ENCODE peak calls at places on chromosomes 16 and 17, in four cellular contexts. O is left ventricle myocardium inferior, E is A673, N is uterus. U is an unnamed sample. For H3K4me1, the result is how much of the 10 kb centered on the place peaks cover.

GRCh38 chr17:80738020-80738380 is 193.4 kb downstream of the RPTOR start:
- DNase-seq in O (no peak), E (no peak), N (no peak), U (no peak)

GRCh38 chr16:22216191-22216831 is 10.2 kb downstream of the EEF2K start:
- DNase-seq in O (no peak), E (no peak), N (no peak), U (no peak)

GRCh38 chr17:39632153-39632941 is 4.6 kb upstream of the STARD3 start:
- DNase-seq in O (no peak), E (no peak), N (no peak), U (no peak)

GRCh38 chr16:86403541-86404163 is 106.7 kb upstream of the FOXF1 start:
- DNase-seq in O (no peak), E (no peak), N (no peak), U (no peak)

GRCh38 chr17:12118617-12119016 is 97.9 kb downstream of the MAP2K4 start:
- DNase-seq in O (no peak), E (no peak), N (no peak), U (no peak)

GRCh38 chr17:37247825-37248224 is 128.0 kb upstream of the C17orf78 start:
- DNase-seq in O (no peak), E (no peak), N (no peak), U (no peak)

GRCh38 chr17:7549401-7550055 is 670 bp downstream of the TNFSF12 start:
- DNase-seq in O (peak), E (no peak), N (no peak), U (no peak)

GRCh38 chr16:47424846-47425245 is 36.0 kb downstream of the ITFG1 start:
- DNase-seq in O (no peak), E (peak), N (no peak), U (no peak)

GRCh38 chr16:50696575-50697420 is 3.4 kb downstream of the NOD2 start:
- DNase-seq in O (peak), E (no peak), N (peak), U (peak)

GRCh38 chr17:13572581-13572980 is 29.1 kb downstream of the HS3ST3A1 start:
- DNase-seq in O (no peak), E (no peak), N (no peak), U (no peak)

GRCh38 chr17:49050611-49051010 is 53.4 kb downstream of the IGF2BP1 start:
- DNase-seq in O (no peak), E (no peak), N (no peak), U (no peak)

GRCh38 chr17:17387461-17388362 is 84.5 kb downstream of the NT5M start:
- DNase-seq in O (no peak), E (no peak), N (no peak), U (peak)

GRCh38 chr16:86901483-86901882 is 323.1 kb downstream of the FOXL1 start:
- DNase-seq in O (no peak), E (no peak), N (no peak), U (no peak)

GRCh38 chr16:66619534-66620418 is 15.3 kb downstream of the CMTM3 start:
- DNase-seq in O (no peak), E (peak), N (no peak), U (no peak)

GRCh38 chr16:69217433-69217832 is 30.5 kb downstream of the SNTB2 start:
- DNase-seq in O (no peak), E (no peak), N (no peak), U (no peak)

GRCh38 chr17:78342438-78343098 is 17.3 kb downstream of the SOCS3 start:
- DNase-seq in O (peak), E (no peak), N (peak), U (no peak)

GRCh38 chr16:28616636-28617035 is 6.8 kb upstream of the SULT1A1 start:
- DNase-seq in O (no peak), E (no peak), N (no peak), U (no peak)

GRCh38 chr17:31877911-31878702 is 19.1 kb upstream of the COPRS start:
- DNase-seq in O (no peak), E (no peak), N (no peak), U (no peak)

GRCh38 chr17:39923836-39924690 is 3.3 kb downstream of the ORMDL3 start:
- DNase-seq in O (no peak), E (no peak), N (no peak), U (peak)

GRCh38 chr16:24645739-24646645 is 83.5 kb upstream of the TNRC6A start:
- DNase-seq in O (no peak), E (peak), N (peak), U (no peak)

GRCh38 chr17:3993493-3994220 is 29.4 kb upstream of the ATP2A3 start:
- DNase-seq in O (no peak), E (no peak), N (no peak), U (no peak)

GRCh38 chr17:74446551-74447500 is 14.9 kb downstream of the GPRC5C start:
- DNase-seq in O (peak), E (no peak), N (peak), U (no peak)

GRCh38 chr17:35747540-35748017 is 5.5 kb downstream of the GAS2L2 start:
- DNase-seq in O (peak), E (peak), N (peak), U (peak)

GRCh38 chr17:72458301-72458700 is 337.5 kb downstream of the SOX9 start:
- DNase-seq in O (no peak), E (no peak), N (no peak), U (no peak)

GRCh38 chr17:80237386-80237785 is 17.2 kb downstream of the SLC26A11 start:
- DNase-seq in O (no peak), E (no peak), N (no peak), U (no peak)

GRCh38 chr16:84438971-84439696 is 65.3 kb downstream of the MEAK7 start:
- DNase-seq in O (no peak), E (no peak), N (no peak), U (no peak)

GRCh38 chr16:86286991-86287640 is 223.2 kb upstream of the FOXF1 start:
- DNase-seq in O (no peak), E (no peak), N (no peak), U (no peak)

GRCh38 chr16:90022209-90023077 is 3.2 kb upstream of the DBNDD1 start:
- DNase-seq in O (peak), E (peak), N (peak), U (peak)

GRCh38 chr16:23365602-23366240 is 63.6 kb downstream of the SCNN1B start:
- DNase-seq in O (no peak), E (no peak), N (no peak), U (no peak)

GRCh38 chr16:86375370-86375769 is 135.0 kb upstream of the FOXF1 start:
- DNase-seq in O (no peak), E (no peak), N (no peak), U (no peak)

GRCh38 chr16:75195811-75196790 is 10.9 kb downstream of the CTRB2 start:
- DNase-seq in O (no peak), E (no peak), N (no peak), U (no peak)

GRCh38 chr16:75196826-75197225 is 10.1 kb downstream of the CTRB2 start:
- DNase-seq in O (no peak), E (no peak), N (no peak), U (no peak)

GRCh38 chr16:75202069-75202590 is 4.8 kb downstream of the CTRB2 start:
- DNase-seq in O (no peak), E (no peak), N (no peak), U (no peak)

GRCh38 chr16:75197522-75198134 is 9.3 kb downstream of the CTRB2 start:
- DNase-seq in O (no peak), E (peak), N (no peak), U (no peak)

GRCh38 chr16:75198135-75198600 is 8.8 kb downstream of the CTRB2 start:
- DNase-seq in O (no peak), E (peak), N (no peak), U (peak)
- H3K4me3 ChIP-seq in O (peak), E (no peak), N (no peak), U (peak)

GRCh38 chr16:83040174-83040573 is 413.4 kb downstream of the CDH13 start:
- DNase-seq in O (no peak), E (no peak), N (no peak), U (no peak)
- H3K4me1 ChIP-seq in O (under half), E (under half), N (under half), U (under half)

DNA sequence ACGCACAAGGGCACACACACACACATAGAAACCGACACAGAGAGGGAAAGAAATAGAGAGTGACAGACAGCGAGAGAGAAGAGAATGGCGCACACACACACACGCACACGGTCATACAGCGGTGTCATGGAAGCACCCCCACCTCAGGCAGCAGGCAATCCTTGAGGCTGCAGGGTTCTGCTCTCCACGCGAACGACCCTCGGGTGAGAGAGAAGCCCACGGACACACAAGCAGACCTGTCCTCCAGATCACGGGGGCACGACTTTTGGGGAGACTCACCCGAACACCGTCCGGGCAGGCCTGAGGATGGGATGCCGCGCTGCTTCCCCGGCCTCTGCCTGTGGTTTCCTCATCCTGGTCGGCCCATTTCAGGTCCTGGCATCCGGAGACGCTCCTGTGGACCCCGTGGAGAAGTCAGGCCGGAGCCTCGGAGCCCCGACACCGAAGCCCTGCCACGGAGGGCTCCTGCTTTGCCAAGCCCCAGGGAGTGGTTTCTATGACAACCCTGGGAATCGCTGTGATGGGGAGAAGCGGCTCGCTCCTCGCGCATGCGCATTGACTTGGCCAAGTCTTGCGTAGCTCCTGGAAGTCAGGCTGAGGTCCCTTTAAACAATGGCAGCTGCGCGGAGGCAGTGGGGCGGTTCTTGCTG is 118.2 kb upstream of the KCNJ18 start:
- DNase-seq in O (peak), E (peak), N (peak), U (peak)
- H3K4me3 ChIP-seq in O (peak), E (no peak), N (no peak), U (peak)

DNA sequence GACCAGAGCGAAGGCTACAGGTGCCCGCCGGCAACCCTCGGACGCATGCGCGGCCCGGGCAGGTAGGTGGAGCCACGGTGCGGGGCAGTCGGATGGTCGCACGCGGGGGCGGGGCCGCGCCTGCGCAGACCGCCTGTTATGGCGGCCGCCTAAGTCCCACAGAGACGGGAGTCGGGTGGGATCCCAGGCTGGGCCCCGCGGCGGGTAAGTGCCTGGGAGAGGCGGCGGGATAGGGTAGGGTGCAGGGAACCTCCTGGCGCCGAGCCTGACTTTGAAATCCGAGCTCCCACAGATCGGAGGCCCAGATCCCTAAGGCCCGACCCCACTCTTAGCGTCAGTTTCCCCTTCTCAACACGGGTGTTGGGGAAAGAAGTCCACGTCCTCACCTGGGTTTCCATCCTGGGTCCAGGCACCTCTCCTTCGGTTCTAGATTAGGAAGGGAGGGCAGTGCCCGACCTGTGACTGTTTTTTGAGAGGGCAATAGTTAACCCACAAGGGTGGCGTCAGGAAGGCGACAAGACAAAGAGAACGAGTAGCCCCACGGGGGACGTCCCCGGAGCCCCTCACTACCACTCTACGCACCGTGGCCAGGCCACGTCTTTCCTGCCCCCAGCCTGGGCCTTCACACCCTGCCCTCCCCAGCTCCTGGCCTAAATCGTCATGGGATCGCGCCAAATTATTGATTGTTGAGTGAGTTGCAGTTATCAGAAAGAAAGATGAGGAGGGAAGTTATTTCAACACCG is at the start of gene METTL22:
- DNase-seq in O (peak), E (peak), N (peak), U (peak)
- H3K4me1 ChIP-seq in O (under half), E (under half), N (under half), U (under half)

GRCh38 chr17:67833946-67834631 is 8.8 kb downstream of the BPTF start:
- DNase-seq in O (no peak), E (no peak), N (no peak), U (no peak)
- H3K4me3 ChIP-seq in O (no peak), E (no peak), N (no peak), U (no peak)

GRCh38 chr16:3642397-3643094 is 11.9 kb upstream of the DNASE1 start:
- DNase-seq in O (no peak), E (no peak), N (no peak), U (peak)

GRCh38 chr16:3640632-3641501 is 13.6 kb upstream of the DNASE1 start:
- DNase-seq in O (no peak), E (no peak), N (no peak), U (no peak)

GRCh38 chr16:3640207-3640606 is 14.3 kb upstream of the DNASE1 start:
- DNase-seq in O (no peak), E (no peak), N (no peak), U (peak)

GRCh38 chr16:3643095-3643730 is 11.3 kb upstream of the DNASE1 start:
- DNase-seq in O (no peak), E (no peak), N (no peak), U (no peak)

GRCh38 chr16:3641801-3642396 is 12.6 kb upstream of the DNASE1 start:
- DNase-seq in O (no peak), E (no peak), N (no peak), U (no peak)
- H3K4me1 ChIP-seq in O (under half), E (under half), N (under half), U (under half)

U was measured in BE2C.